ENCODE peak calls at places on chromosomes 2 and 18, in five cellular contexts. K is endothelial cell, G is NB4, V is activated B cell treated with CpG ODN at 0.5 μM for 24 hours, J is left lung. A is an unnamed sample.

GRCh38 chr2:216015722-216016464 is 2.5 kb upstream of the MREG start:
- DNase-seq in K (no peak), G (peak), V (no peak), J (no peak), A (no peak)

GRCh38 chr2:71153585-71153984 is 23.2 kb downstream of the MPHOSPH10 start:
- DNase-seq in G (no peak), V (no peak), J (no peak), K (no peak), A (no peak)

GRCh38 chr18:45954070-45954712 is 12.9 kb downstream of the EPG5 start:
- DNase-seq in G (no peak), J (no peak), K (no peak), V (no peak), A (no peak)

GRCh38 chr18:4510709-4511108 is 55.6 kb upstream of the DLGAP1 start:
- DNase-seq in V (no peak), J (peak), G (peak), K (no peak), A (no peak)

GRCh38 chr2:240765007-240765406 is 55.0 kb downstream of the KIF1A start:
- DNase-seq in V (no peak), J (no peak), G (no peak), K (no peak), A (no peak)

GRCh38 chr2:120845281-120845680 is 109.6 kb downstream of the GLI2 start:
- DNase-seq in G (no peak), V (no peak), J (peak), K (no peak), A (no peak)

GRCh38 chr2:8956789-8957188 is 46.7 kb downstream of the MBOAT2 start:
- DNase-seq in V (no peak), G (no peak), J (no peak), K (no peak), A (no peak)

GRCh38 chr18:2657788-2658458 is 2.4 kb downstream of the SMCHD1 start:
- DNase-seq in J (no peak), V (no peak), G (peak), K (no peak), A (no peak)

GRCh38 chr2:167823066-167823465 is 424.3 kb downstream of the STK39 start:
- DNase-seq in V (no peak), K (no peak), G (no peak), J (no peak), A (no peak)

GRCh38 chr2:238875161-238875530 is 27.3 kb downstream of the TWIST2 start:
- DNase-seq in J (peak), K (no peak), G (no peak), V (no peak), A (no peak)
- TF ChIP-seq CTCF in J (no peak), K (no peak), G (no peak), V (no peak), A (no peak)

GRCh38 chr18:61535401-61535800 is 202.2 kb downstream of the CDH20 start:
- DNase-seq in V (no peak), J (no peak), G (no peak), K (no peak), A (no peak)

GRCh38 chr18:61530681-61531080 is 197.5 kb downstream of the CDH20 start:
- DNase-seq in V (no peak), J (no peak), K (no peak), G (no peak), A (no peak)

GRCh38 chr18:61531182-61531581 is 198.0 kb downstream of the CDH20 start:
- DNase-seq in K (no peak), J (no peak), G (no peak), V (no peak), A (no peak)

GRCh38 chr18:61528961-61529360 is 195.7 kb downstream of the CDH20 start:
- DNase-seq in V (no peak), K (no peak), J (no peak), G (no peak), A (no peak)

DNA sequence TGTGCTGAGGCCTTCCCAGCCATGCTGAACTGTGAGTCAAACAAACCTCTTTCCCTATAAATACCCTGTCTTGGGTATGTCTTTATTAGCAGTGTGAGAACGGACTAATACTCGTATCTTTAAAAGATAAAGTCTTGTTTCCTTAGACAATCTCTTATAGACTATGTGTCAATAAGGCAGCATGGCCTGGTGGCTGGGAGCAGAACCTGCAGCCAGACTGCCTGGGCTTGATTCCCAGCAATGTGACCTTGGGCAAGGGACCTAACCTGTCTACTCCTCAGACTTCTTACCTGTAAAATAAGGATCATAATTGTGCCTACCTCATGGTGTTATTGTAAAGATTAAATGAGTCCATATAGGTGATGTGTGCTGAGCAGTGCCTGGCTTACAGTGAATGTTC is 198.7 kb downstream of the CDH20 start:
- DNase-seq in V (no peak), K (no peak), G (no peak), J (no peak), A (no peak)
- TF ChIP-seq CTCF in V (no peak), K (no peak), G (no peak), J (no peak), A (no peak)

DNA sequence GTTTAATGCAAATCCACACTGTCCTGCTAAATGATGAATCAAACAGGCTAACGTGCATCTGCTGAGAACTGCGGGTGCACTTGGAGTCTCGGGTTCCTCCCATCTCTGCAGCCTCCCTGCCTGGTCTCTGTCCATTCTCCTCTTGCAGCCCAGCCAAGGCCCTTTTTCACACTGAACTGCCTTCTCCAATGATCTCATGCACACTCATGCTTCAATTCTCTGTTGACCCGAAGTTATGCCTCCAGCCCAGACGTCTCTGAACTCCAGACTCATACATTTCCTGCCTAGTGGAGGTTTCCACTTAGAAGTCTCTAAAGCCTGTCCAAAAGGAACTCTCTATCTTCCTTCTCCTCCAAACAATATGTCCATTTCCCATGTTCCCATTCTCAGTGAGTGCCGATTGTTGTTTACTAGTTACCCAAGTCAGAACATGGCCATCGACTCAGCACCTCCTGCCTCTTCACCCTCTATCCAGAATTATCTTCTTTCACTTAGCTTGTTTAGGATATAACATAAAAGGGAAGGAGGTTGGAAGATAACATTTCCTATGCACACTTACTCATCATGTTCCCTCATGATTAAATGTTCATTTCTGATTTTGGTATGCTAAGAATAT is 155.2 kb downstream of the IRS1 start:
- DNase-seq in V (no peak), G (no peak), K (no peak), J (no peak), A (no peak)
- TF ChIP-seq CTCF in V (no peak), G (no peak), K (no peak), J (no peak), A (no peak)

DNA sequence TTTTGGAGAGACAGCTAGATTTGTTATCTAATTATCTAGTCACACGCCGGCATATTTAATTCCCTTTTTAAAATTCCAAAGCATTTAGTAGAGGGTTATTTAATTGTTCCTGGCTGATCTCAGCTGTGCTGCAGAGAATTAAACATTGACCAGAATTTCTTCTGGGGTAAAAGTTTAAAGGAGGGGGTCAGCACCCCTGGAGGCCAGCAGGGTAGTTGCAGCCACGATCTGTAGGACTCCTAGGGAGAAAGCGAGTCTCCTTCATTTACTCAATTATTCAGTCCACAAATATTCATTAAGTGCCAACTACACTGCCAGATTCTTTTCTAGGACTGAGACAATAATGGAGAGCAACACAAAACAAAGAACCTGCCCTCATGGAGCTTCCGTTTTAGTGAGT is 294.3 kb downstream of the RDH14 start:
- DNase-seq in K (no peak), J (no peak), V (no peak), G (no peak), A (no peak)
- TF ChIP-seq CTCF in K (peak), J (no peak), V (no peak), G (peak), A (peak)

GRCh38 chr2:86398500-86398899 is 42.7 kb upstream of the KDM3A start:
- DNase-seq in G (no peak), J (no peak), V (no peak), K (no peak), A (no peak)

GRCh38 chr2:86398911-86399474 is 42.2 kb upstream of the KDM3A start:
- DNase-seq in K (no peak), J (no peak), G (peak), V (no peak), A (no peak)

GRCh38 chr2:86397989-86398388 is 43.2 kb upstream of the KDM3A start:
- DNase-seq in V (no peak), J (no peak), G (no peak), K (no peak), A (no peak)

GRCh38 chr2:86393521-86394490 is 47.4 kb upstream of the KDM3A start:
- DNase-seq in K (no peak), V (no peak), G (no peak), J (no peak), A (no peak)

GRCh38 chr2:86396304-86396785 is 44.8 kb upstream of the KDM3A start:
- DNase-seq in G (peak), J (no peak), K (peak), V (no peak), A (no peak)
- TF ChIP-seq CTCF in G (peak), J (no peak), K (no peak), V (no peak), A (no peak)

GRCh38 chr18:26804474-26804873 is 61.0 kb downstream of the AQP4 start:
- DNase-seq in K (peak), J (no peak), G (peak), V (no peak), A (no peak)
- TF ChIP-seq CTCF in K (peak), J (no peak), G (no peak), V (no peak), A (no peak)

GRCh38 chr2:231052494-231053451 is 3.9 kb upstream of the PSMD1 start:
- DNase-seq in J (peak), K (peak), V (peak), G (peak), A (peak)

GRCh38 chr2:231057590-231057989 is 923 bp downstream of the PSMD1 start:
- DNase-seq in K (no peak), V (no peak), J (no peak), G (no peak), A (no peak)

GRCh38 chr2:231058761-231059550 is 2.3 kb downstream of the PSMD1 start:
- DNase-seq in K (no peak), V (no peak), J (no peak), G (no peak), A (no peak)

GRCh38 chr2:231059756-231060155 is 3.1 kb downstream of the PSMD1 start:
- DNase-seq in K (no peak), J (no peak), V (no peak), G (no peak), A (no peak)

DNA sequence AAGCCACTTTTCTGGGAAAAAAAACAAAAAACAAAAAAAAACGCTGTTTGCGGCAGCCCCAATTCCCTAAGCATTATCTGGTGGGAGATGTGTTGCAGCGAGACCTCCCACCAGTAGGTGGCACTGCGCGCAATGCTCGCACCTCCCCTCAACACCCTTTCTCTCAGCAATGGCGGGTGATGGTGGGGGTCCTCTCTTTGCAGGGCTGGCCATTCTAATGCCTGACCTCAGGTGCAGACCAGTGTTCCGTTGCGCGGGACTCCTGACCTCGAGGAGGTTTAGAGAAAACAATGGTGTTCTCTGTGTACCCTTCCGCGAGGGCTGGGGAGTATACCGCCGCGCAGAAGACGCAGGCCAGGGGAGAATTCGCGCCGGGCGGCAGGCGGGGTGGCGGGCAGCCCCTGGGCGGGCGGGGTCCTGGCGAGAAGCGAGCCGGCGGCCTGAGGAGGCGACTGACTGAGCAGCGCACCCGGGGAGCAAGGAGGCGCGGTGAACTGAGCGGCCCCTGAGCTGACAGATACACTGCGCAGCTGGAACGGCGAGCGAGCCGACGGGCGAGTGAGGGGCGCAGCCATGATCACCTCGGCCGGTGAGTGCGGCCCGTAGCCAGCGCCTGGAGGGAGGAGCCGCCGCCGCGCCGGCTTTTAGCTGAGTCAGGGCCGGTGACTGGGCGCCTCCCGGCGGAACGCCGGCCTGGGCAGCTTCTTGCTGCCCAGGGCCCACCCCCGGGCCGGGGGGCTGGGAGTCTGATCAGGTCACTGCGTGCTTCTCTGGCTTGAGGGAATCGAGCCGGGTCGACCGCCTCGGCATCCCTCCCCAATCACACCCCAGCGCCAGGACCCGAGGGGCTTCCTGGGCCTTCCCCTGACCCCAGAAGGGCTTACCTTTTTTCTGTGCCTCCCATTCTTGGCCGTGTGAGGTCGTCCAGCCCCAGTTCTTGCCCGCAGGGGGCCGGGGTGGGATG is at the start of gene PSMD1:
- DNase-seq in J (peak), V (peak), G (peak), K (peak), A (peak)
- TF ChIP-seq CTCF in J (peak), V (peak), G (peak), K (peak), A (peak)

DNA sequence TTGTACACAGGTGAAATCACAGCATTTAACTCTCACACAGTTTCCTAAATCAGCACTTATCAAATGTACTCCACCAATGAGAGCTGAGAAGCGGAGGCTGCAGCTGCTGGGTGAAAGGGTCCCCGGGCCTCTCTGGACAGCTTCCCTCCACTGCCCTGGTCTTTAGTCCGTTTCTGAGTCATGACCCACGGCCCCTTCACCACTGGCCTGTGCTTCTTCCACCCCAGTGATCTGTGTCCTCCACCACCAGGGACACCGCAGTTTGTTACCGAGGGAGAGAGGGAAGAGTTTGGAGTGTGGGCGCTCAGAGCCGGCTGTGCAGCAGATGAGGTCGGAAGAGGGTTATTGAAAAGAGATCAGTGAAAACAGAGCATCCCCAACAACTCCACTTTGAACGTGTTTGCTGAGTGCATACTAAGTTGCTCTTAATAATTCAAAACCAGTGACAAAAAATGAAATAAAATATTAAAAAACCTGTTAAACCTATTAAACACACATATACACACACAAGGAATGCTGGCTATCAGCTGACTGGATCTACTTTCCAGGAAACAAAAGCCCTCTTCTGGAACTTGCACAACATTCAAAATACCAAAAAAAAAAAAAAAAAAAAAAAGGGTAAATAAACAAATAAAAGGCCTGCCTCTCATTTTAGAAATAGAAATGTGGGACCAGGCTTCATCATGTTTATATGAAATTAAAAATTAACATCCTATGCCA is 54.1 kb downstream of the PXDN start:
- DNase-seq in K (no peak), G (no peak), J (no peak), V (no peak), A (no peak)
- TF ChIP-seq CTCF in K (no peak), G (no peak), J (no peak), V (no peak), A (no peak)